ENCODE peak calls at places on chromosomes 11 and 22, in six cellular contexts. One of them, this sample, is unnamed.

GRCh38 chr11:70501933-70502540 is 103.7 kb downstream of the CTTN start:
- DNase-seq in iPS-NIHi11: no peak
- DNase-seq in nephron progenitor cell: no peak
- DNase-seq in dermis microvascular lymphatic vessel endothelial cell: no peak
- DNase-seq in activated CD8-positive, alpha-beta memory T cell treated with anti-CD3 and anti-CD28 coated beads for 24 hours: no peak
- DNase-seq in IMR-90: no peak
- DNase-seq in this sample: no peak

GRCh38 chr22:16955678-16956210 is 52.3 kb downstream of the GAB4 start:
- DNase-seq in iPS-NIHi11: no peak
- DNase-seq in nephron progenitor cell: no peak
- DNase-seq in dermis microvascular lymphatic vessel endothelial cell: no peak
- DNase-seq in activated CD8-positive, alpha-beta memory T cell treated with anti-CD3 and anti-CD28 coated beads for 24 hours: no peak
- DNase-seq in IMR-90: no peak
- DNase-seq in this sample: no peak

GRCh38 chr11:122735031-122735430 is 79.5 kb downstream of the UBASH3B start:
- DNase-seq in iPS-NIHi11: no peak
- DNase-seq in nephron progenitor cell: no peak
- DNase-seq in dermis microvascular lymphatic vessel endothelial cell: no peak
- DNase-seq in activated CD8-positive, alpha-beta memory T cell treated with anti-CD3 and anti-CD28 coated beads for 24 hours: no peak
- DNase-seq in IMR-90: no peak
- DNase-seq in this sample: no peak

GRCh38 chr11:10051868-10052586 is 242.0 kb downstream of the SBF2 start:
- DNase-seq in iPS-NIHi11: no peak
- DNase-seq in nephron progenitor cell: no peak
- DNase-seq in dermis microvascular lymphatic vessel endothelial cell: no peak
- DNase-seq in activated CD8-positive, alpha-beta memory T cell treated with anti-CD3 and anti-CD28 coated beads for 24 hours: no peak
- DNase-seq in IMR-90: peak
- DNase-seq in this sample: no peak

GRCh38 chr22:40183029-40183581 is 5.4 kb downstream of the TNRC6B start:
- DNase-seq in iPS-NIHi11: no peak
- DNase-seq in nephron progenitor cell: no peak
- DNase-seq in dermis microvascular lymphatic vessel endothelial cell: peak
- DNase-seq in activated CD8-positive, alpha-beta memory T cell treated with anti-CD3 and anti-CD28 coated beads for 24 hours: no peak
- DNase-seq in IMR-90: peak
- DNase-seq in this sample: no peak

GRCh38 chr11:4645974-4646373 is 2.2 kb downstream of the OR51E1 start:
- DNase-seq in iPS-NIHi11: no peak
- DNase-seq in nephron progenitor cell: no peak
- DNase-seq in dermis microvascular lymphatic vessel endothelial cell: no peak
- DNase-seq in activated CD8-positive, alpha-beta memory T cell treated with anti-CD3 and anti-CD28 coated beads for 24 hours: no peak
- DNase-seq in IMR-90: no peak
- DNase-seq in this sample: no peak

GRCh38 chr22:20865331-20865730 is 6.5 kb downstream of the SNAP29 start:
- DNase-seq in iPS-NIHi11: no peak
- DNase-seq in nephron progenitor cell: no peak
- DNase-seq in dermis microvascular lymphatic vessel endothelial cell: no peak
- DNase-seq in activated CD8-positive, alpha-beta memory T cell treated with anti-CD3 and anti-CD28 coated beads for 24 hours: no peak
- DNase-seq in IMR-90: no peak
- DNase-seq in this sample: no peak

GRCh38 chr11:117705866-117706265 is 91.2 kb downstream of the DSCAML1 start:
- DNase-seq in iPS-NIHi11: no peak
- DNase-seq in nephron progenitor cell: no peak
- DNase-seq in dermis microvascular lymphatic vessel endothelial cell: no peak
- DNase-seq in activated CD8-positive, alpha-beta memory T cell treated with anti-CD3 and anti-CD28 coated beads for 24 hours: no peak
- DNase-seq in IMR-90: no peak
- DNase-seq in this sample: no peak

GRCh38 chr11:13333456-13333957 is 55.9 kb downstream of the BMAL1 start:
- DNase-seq in iPS-NIHi11: no peak
- DNase-seq in nephron progenitor cell: no peak
- DNase-seq in dermis microvascular lymphatic vessel endothelial cell: no peak
- DNase-seq in activated CD8-positive, alpha-beta memory T cell treated with anti-CD3 and anti-CD28 coated beads for 24 hours: no peak
- DNase-seq in IMR-90: no peak
- DNase-seq in this sample: no peak

GRCh38 chr22:22907551-22908494 is 20.2 kb downstream of the IGLL5 start:
- DNase-seq in iPS-NIHi11: no peak
- DNase-seq in nephron progenitor cell: no peak
- DNase-seq in dermis microvascular lymphatic vessel endothelial cell: no peak
- DNase-seq in activated CD8-positive, alpha-beta memory T cell treated with anti-CD3 and anti-CD28 coated beads for 24 hours: no peak
- DNase-seq in IMR-90: no peak
- DNase-seq in this sample: no peak

GRCh38 chr22:26949193-26949592 is 291.8 kb downstream of the MIAT start:
- DNase-seq in iPS-NIHi11: peak
- DNase-seq in nephron progenitor cell: peak
- DNase-seq in dermis microvascular lymphatic vessel endothelial cell: peak
- DNase-seq in activated CD8-positive, alpha-beta memory T cell treated with anti-CD3 and anti-CD28 coated beads for 24 hours: no peak
- DNase-seq in IMR-90: peak
- DNase-seq in this sample: no peak

GRCh38 chr22:21047730-21048129 is 2.0 kb downstream of the LRRC74B start:
- DNase-seq in iPS-NIHi11: no peak
- DNase-seq in nephron progenitor cell: no peak
- DNase-seq in dermis microvascular lymphatic vessel endothelial cell: no peak
- DNase-seq in activated CD8-positive, alpha-beta memory T cell treated with anti-CD3 and anti-CD28 coated beads for 24 hours: no peak
- DNase-seq in IMR-90: no peak
- DNase-seq in this sample: no peak

GRCh38 chr22:17781319-17782031 is 7.2 kb upstream of the BID start:
- DNase-seq in iPS-NIHi11: no peak
- DNase-seq in nephron progenitor cell: no peak
- DNase-seq in dermis microvascular lymphatic vessel endothelial cell: peak
- DNase-seq in activated CD8-positive, alpha-beta memory T cell treated with anti-CD3 and anti-CD28 coated beads for 24 hours: peak
- DNase-seq in IMR-90: peak
- DNase-seq in this sample: no peak

GRCh38 chr11:2564008-2564530 is 119.3 kb downstream of the KCNQ1 start:
- DNase-seq in iPS-NIHi11: no peak
- DNase-seq in nephron progenitor cell: no peak
- DNase-seq in dermis microvascular lymphatic vessel endothelial cell: no peak
- DNase-seq in activated CD8-positive, alpha-beta memory T cell treated with anti-CD3 and anti-CD28 coated beads for 24 hours: no peak
- DNase-seq in IMR-90: no peak
- DNase-seq in this sample: no peak

GRCh38 chr22:21939392-21940319 is 13.0 kb downstream of the PPM1F start:
- DNase-seq in iPS-NIHi11: no peak
- DNase-seq in nephron progenitor cell: no peak
- DNase-seq in dermis microvascular lymphatic vessel endothelial cell: no peak
- DNase-seq in activated CD8-positive, alpha-beta memory T cell treated with anti-CD3 and anti-CD28 coated beads for 24 hours: no peak
- DNase-seq in IMR-90: no peak
- DNase-seq in this sample: no peak

GRCh38 chr11:46808804-46809431 is 37.2 kb downstream of the CKAP5 start:
- DNase-seq in iPS-NIHi11: no peak
- DNase-seq in nephron progenitor cell: no peak
- DNase-seq in dermis microvascular lymphatic vessel endothelial cell: no peak
- DNase-seq in activated CD8-positive, alpha-beta memory T cell treated with anti-CD3 and anti-CD28 coated beads for 24 hours: no peak
- DNase-seq in IMR-90: peak
- DNase-seq in this sample: no peak

GRCh38 chr11:12496181-12497025 is 119.0 kb downstream of the PARVA start:
- DNase-seq in iPS-NIHi11: no peak
- DNase-seq in nephron progenitor cell: no peak
- DNase-seq in dermis microvascular lymphatic vessel endothelial cell: no peak
- DNase-seq in activated CD8-positive, alpha-beta memory T cell treated with anti-CD3 and anti-CD28 coated beads for 24 hours: no peak
- DNase-seq in IMR-90: peak
- DNase-seq in this sample: peak

GRCh38 chr11:114440121-114440860 is 1.0 kb downstream of the REXO2 start:
- DNase-seq in iPS-NIHi11: no peak
- DNase-seq in nephron progenitor cell: no peak
- DNase-seq in dermis microvascular lymphatic vessel endothelial cell: no peak
- DNase-seq in activated CD8-positive, alpha-beta memory T cell treated with anti-CD3 and anti-CD28 coated beads for 24 hours: no peak
- DNase-seq in IMR-90: peak
- DNase-seq in this sample: no peak

GRCh38 chr11:124301482-124301881 is 12.3 kb downstream of the OR8D1 start:
- DNase-seq in iPS-NIHi11: no peak
- DNase-seq in nephron progenitor cell: no peak
- DNase-seq in dermis microvascular lymphatic vessel endothelial cell: peak
- DNase-seq in activated CD8-positive, alpha-beta memory T cell treated with anti-CD3 and anti-CD28 coated beads for 24 hours: no peak
- DNase-seq in IMR-90: peak
- DNase-seq in this sample: no peak

GRCh38 chr11:28347351-28347750 is 239.2 kb downstream of the METTL15 start:
- DNase-seq in iPS-NIHi11: no peak
- DNase-seq in nephron progenitor cell: no peak
- DNase-seq in dermis microvascular lymphatic vessel endothelial cell: no peak
- DNase-seq in activated CD8-positive, alpha-beta memory T cell treated with anti-CD3 and anti-CD28 coated beads for 24 hours: no peak
- DNase-seq in IMR-90: no peak
- DNase-seq in this sample: no peak

GRCh38 chr22:30694638-30695350 is at the start of gene OSBP2:
- DNase-seq in iPS-NIHi11: peak
- DNase-seq in nephron progenitor cell: peak
- DNase-seq in dermis microvascular lymphatic vessel endothelial cell: no peak
- DNase-seq in activated CD8-positive, alpha-beta memory T cell treated with anti-CD3 and anti-CD28 coated beads for 24 hours: peak
- DNase-seq in IMR-90: no peak
- DNase-seq in this sample: peak

GRCh38 chr11:34358666-34359547 is 1.1 kb upstream of the ABTB2 start:
- DNase-seq in iPS-NIHi11: peak
- DNase-seq in nephron progenitor cell: peak
- DNase-seq in dermis microvascular lymphatic vessel endothelial cell: peak
- DNase-seq in activated CD8-positive, alpha-beta memory T cell treated with anti-CD3 and anti-CD28 coated beads for 24 hours: peak
- DNase-seq in IMR-90: peak
- DNase-seq in this sample: peak

GRCh38 chr22:40050258-40050657 is 55.5 kb downstream of the FAM83F start:
- DNase-seq in iPS-NIHi11: no peak
- DNase-seq in nephron progenitor cell: no peak
- DNase-seq in dermis microvascular lymphatic vessel endothelial cell: no peak
- DNase-seq in activated CD8-positive, alpha-beta memory T cell treated with anti-CD3 and anti-CD28 coated beads for 24 hours: peak
- DNase-seq in IMR-90: no peak
- DNase-seq in this sample: no peak

This sample was measured in type B pancreatic cell.